ENCODE peak calls at places on chromosome 21, in six cellular contexts. O is IMR-90, H is fibroblast of lung, J is fibroblast of mammary gland, T is HCT116, C is A549. U is an unnamed sample.

GRCh38 chr21:42311816-42312625 is 3.2 kb downstream of the TFF3 start:
- DNase-seq in C (no peak), H (no peak), T (no peak), J (no peak), O (no peak), U (no peak)

GRCh38 chr21:46295177-46295711 is 9.1 kb downstream of the YBEY start:
- DNase-seq in T (no peak), H (peak), C (no peak), O (peak), J (peak), U (no peak)

GRCh38 chr21:42424848-42425602 is 21.3 kb downstream of the UBASH3A start:
- DNase-seq in H (no peak), C (no peak), J (no peak), O (no peak), T (no peak), U (no peak)

GRCh38 chr21:35932232-35932911 is 128.0 kb downstream of the SETD4 start:
- DNase-seq in C (no peak), J (peak), H (peak), T (peak), O (peak), U (peak)

GRCh38 chr21:37348664-37349063 is 17.9 kb upstream of the DYRK1A start:
- DNase-seq in T (no peak), C (no peak), H (peak), O (no peak), J (no peak), U (no peak)

GRCh38 chr21:32426066-32426465 is 13.6 kb downstream of the EVA1C start:
- DNase-seq in O (no peak), J (no peak), H (no peak), C (no peak), T (no peak), U (peak)

GRCh38 chr21:41630249-41630648 is 122.3 kb upstream of the TMPRSS2 start:
- DNase-seq in J (peak), C (peak), T (peak), H (peak), O (peak), U (peak)

GRCh38 chr21:33541105-33541711 is 709 bp downstream of the GART start:
- DNase-seq in T (no peak), C (no peak), J (peak), O (peak), H (peak), U (no peak)

GRCh38 chr21:34636961-34637360 is 22.0 kb upstream of the RCAN1 start:
- DNase-seq in C (no peak), J (no peak), O (no peak), T (no peak), H (no peak), U (no peak)

GRCh38 chr21:42061866-42062542 is 9.1 kb upstream of the UMODL1 start:
- DNase-seq in O (no peak), H (no peak), J (no peak), T (no peak), C (no peak), U (no peak)

GRCh38 chr21:35882791-35883240 is 177.5 kb downstream of the SETD4 start:
- DNase-seq in H (peak), O (peak), T (no peak), J (peak), C (no peak), U (no peak)

GRCh38 chr21:17673261-17674020 is 60.7 kb upstream of the BTG3 start:
- DNase-seq in H (no peak), C (no peak), T (no peak), J (peak), O (no peak), U (peak)

GRCh38 chr21:33904041-33904440 is 11.6 kb downstream of the ATP5PO start:
- DNase-seq in H (no peak), O (no peak), T (no peak), C (no peak), J (no peak), U (no peak)

GRCh38 chr21:43893536-43894205 is 28.6 kb downstream of the AGPAT3 start:
- DNase-seq in T (no peak), H (no peak), C (no peak), J (peak), O (no peak), U (peak)
- H3K4me3 ChIP-seq in T (no peak), H (no peak), C (no peak), J (no peak), O (no peak), U (no peak)

DNA sequence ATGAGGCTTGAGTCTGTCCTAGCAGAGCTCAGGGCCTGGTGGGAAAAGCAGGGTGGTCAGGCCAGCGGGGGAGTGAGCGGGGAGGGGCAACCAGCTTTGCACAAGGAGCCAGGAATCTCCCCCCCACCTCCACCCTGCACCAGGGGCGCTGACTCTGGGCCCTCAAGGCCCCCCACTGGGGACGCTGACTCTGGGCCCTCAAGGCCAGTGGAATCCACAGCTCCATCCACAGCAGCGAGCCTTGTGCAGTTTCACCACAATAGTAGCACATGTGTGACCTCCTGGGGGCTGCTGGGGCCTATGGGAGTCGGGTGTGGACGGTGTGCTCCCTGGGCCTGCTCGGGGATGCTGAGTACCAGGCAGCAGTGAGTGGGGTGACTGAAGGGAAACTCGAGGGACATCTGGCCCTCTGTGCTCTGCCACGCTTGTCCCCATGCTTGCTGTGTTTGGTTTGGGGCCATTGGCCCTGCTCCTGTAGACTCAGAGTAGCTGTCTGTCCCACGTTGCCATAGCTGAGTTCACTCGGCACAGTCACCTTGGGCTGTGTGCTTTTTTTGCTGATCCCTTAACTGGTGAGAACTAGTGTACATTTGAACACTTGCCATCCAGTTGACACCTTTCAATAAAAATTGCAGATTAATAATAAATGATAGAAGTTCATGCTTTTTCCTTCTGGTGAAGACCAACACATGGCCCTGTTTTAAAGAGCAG is 89.2 kb downstream of the ADARB1 start:
- DNase-seq in C (no peak), O (no peak), T (no peak), H (no peak), J (no peak), U (no peak)
- TF ChIP-seq CTCF in C (no peak), O (no peak), T (no peak), H (no peak), J (no peak), U (no peak)

GRCh38 chr21:38359835-38360234 is 103.0 kb downstream of the KCNJ15 start:
- DNase-seq in T (no peak), O (no peak), J (no peak), C (no peak), H (no peak), U (no peak)
- H3K4me3 ChIP-seq in T (no peak), O (no peak), J (no peak), C (no peak), H (no peak), U (no peak)

GRCh38 chr21:44455524-44456206 is 355 bp downstream of the LRRC3 start:
- DNase-seq in T (no peak), C (peak), J (peak), H (peak), O (no peak), U (no peak)
- TF ChIP-seq CTCF in T (peak), C (peak), J (no peak), H (no peak), O (no peak), U (peak)

GRCh38 chr21:26469789-26470188 is 103.3 kb downstream of the CYYR1 start:
- DNase-seq in C (no peak), J (peak), O (peak), T (no peak), H (peak), U (peak)

GRCh38 chr21:26471116-26471505 is 102.0 kb downstream of the CYYR1 start:
- DNase-seq in T (no peak), H (peak), O (no peak), C (no peak), J (no peak), U (no peak)

GRCh38 chr21:26470361-26471115 is 102.5 kb downstream of the CYYR1 start:
- DNase-seq in J (no peak), H (no peak), O (no peak), C (no peak), T (no peak), U (no peak)

GRCh38 chr21:26473471-26473870 is 99.6 kb downstream of the CYYR1 start:
- DNase-seq in J (no peak), T (no peak), O (no peak), C (no peak), H (no peak), U (no peak)
- H3K4me3 ChIP-seq in J (no peak), T (no peak), O (no peak), C (no peak), H (no peak), U (no peak)

GRCh38 chr21:29155118-29155932 is 24.9 kb downstream of the MAP3K7CL start:
- DNase-seq in C (no peak), H (peak), O (peak), J (peak), T (no peak), U (peak)
- TF ChIP-seq CTCF in C (no peak), H (no peak), O (no peak), J (no peak), T (no peak), U (no peak)

GRCh38 chr21:39612233-39613028 is at the start of gene B3GALT5:
- DNase-seq in O (no peak), C (no peak), J (peak), H (peak), T (peak), U (no peak)
- H3K4me3 ChIP-seq in O (peak), C (no peak), J (no peak), H (peak), T (peak), U (no peak)

DNA sequence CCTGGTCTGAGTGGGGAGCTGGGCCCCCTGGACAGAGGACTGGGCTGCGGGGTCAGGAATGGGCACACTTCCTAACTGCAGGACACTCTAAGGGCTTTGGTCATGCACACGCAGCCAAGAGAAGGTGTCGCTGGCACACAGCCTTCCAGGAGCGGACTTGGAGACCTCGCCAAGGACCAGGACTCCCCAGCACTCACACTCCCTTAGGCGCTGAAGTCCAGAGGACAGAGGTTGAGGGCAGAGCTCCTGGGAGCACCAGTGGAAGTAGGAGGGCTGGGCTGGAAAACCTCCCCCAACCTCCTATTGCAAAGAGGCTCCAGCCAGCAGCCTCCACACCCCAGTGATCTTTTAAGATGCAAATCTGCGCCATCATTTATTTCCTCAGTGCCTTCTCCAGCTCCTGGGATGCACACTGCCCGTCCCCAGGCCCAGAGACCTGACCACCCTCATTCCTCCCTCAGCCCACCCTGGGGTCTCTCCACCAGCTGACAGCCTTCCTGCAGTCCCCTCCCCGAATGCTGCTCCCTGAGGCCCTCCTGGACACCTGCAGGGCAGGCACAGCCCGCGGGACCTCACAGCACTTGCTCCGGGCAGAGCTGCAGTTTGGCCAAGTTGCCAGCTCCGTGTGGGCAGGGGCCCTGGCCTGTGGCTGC is 3.0 kb downstream of the TSPEAR start:
- DNase-seq in J (no peak), C (no peak), H (no peak), T (no peak), O (no peak), U (no peak)
- TF ChIP-seq CTCF in J (no peak), C (no peak), H (no peak), T (no peak), O (no peak), U (no peak)

U was measured in bronchial epithelial cell.